ENCODE peak calls at places on chromosomes 5 and 9, in five cellular contexts. U is cardiac septum, L is RWPE1, Z is NCI-H1417, V is ureter. R is an unnamed sample.

GRCh38 chr5:122751293-122751753 is 23.6 kb upstream of the SNX2 start:
- DNase-seq in V (no peak), Z (no peak), U (no peak), L (peak), R (no peak)

GRCh38 chr9:122821278-122821952 is 7.0 kb downstream of the PDCL start:
- DNase-seq in L (no peak), Z (no peak), V (no peak), U (no peak), R (no peak)

GRCh38 chr9:4592886-4593285 is 69.2 kb upstream of the PLPP6 start:
- DNase-seq in U (no peak), Z (no peak), V (no peak), L (no peak), R (no peak)

GRCh38 chr9:91164724-91165520 is 196.8 kb downstream of the AUH start:
- DNase-seq in L (peak), U (no peak), V (peak), Z (no peak), R (no peak)

GRCh38 chr9:125296843-125297372 is 35.3 kb downstream of the GAPVD1 start:
- DNase-seq in Z (peak), V (no peak), L (no peak), U (no peak), R (no peak)

GRCh38 chr9:91056917-91057316 is 255.3 kb downstream of the SYK start:
- DNase-seq in L (no peak), Z (no peak), V (no peak), U (no peak), R (no peak)

GRCh38 chr9:134562146-134562753 is 79.4 kb upstream of the COL5A1 start:
- DNase-seq in L (no peak), U (no peak), V (peak), Z (no peak), R (peak)

GRCh38 chr5:181173420-181174342 is 26.3 kb downstream of the OR2V2 start:
- DNase-seq in V (no peak), L (peak), U (no peak), Z (no peak), R (no peak)

GRCh38 chr9:78592866-78593265 is 295.9 kb downstream of the PSAT1 start:
- DNase-seq in V (no peak), L (no peak), U (no peak), Z (no peak), R (no peak)

GRCh38 chr9:99881769-99882168 is 24.7 kb upstream of the STX17 start:
- DNase-seq in Z (no peak), U (no peak), V (no peak), L (no peak), R (no peak)

GRCh38 chr5:32138839-32139493 is 35.2 kb downstream of the GOLPH3 start:
- DNase-seq in V (no peak), L (no peak), Z (no peak), U (no peak), R (no peak)

GRCh38 chr9:96136992-96137665 is 164.8 kb downstream of the HSD17B3 start:
- DNase-seq in Z (no peak), U (no peak), V (peak), L (no peak), R (no peak)

GRCh38 chr9:93819905-93820304 is 135.2 kb downstream of the BARX1 start:
- DNase-seq in V (no peak), U (no peak), L (no peak), Z (no peak), R (no peak)

GRCh38 chr5:1782385-1783213 is 17.0 kb downstream of the MRPL36 start:
- DNase-seq in Z (peak), U (no peak), V (no peak), L (no peak), R (no peak)

GRCh38 chr5:56633950-56634349 is 181.4 kb upstream of the MAP3K1 start:
- DNase-seq in Z (no peak), U (no peak), V (no peak), L (no peak), R (no peak)

GRCh38 chr5:158594595-158595242 is 505.0 kb downstream of the EBF1 start:
- DNase-seq in L (no peak), Z (no peak), U (no peak), V (no peak), R (no peak)

GRCh38 chr9:98045234-98046160 is 11.0 kb upstream of the NANS start:
- DNase-seq in Z (no peak), U (no peak), V (no peak), L (no peak), R (no peak)

GRCh38 chr9:116549061-116549664 is 137.9 kb upstream of the TRIM32 start:
- DNase-seq in Z (no peak), L (peak), U (peak), V (peak), R (peak)

GRCh38 chr5:95938355-95938754 is 23.3 kb downstream of the ELL2 start:
- DNase-seq in Z (no peak), V (no peak), U (no peak), L (no peak), R (no peak)

GRCh38 chr9:34983209-34983608 is 6.3 kb upstream of the DNAJB5 start:
- DNase-seq in L (no peak), V (no peak), Z (peak), U (no peak), R (no peak)

GRCh38 chr9:122950263-122950662 is 9.4 kb downstream of the RABGAP1 start:
- DNase-seq in V (no peak), Z (no peak), U (no peak), L (no peak), R (no peak)

GRCh38 chr9:129995409-129996160 is 47.4 kb downstream of the FNBP1 start:
- DNase-seq in V (no peak), U (no peak), Z (no peak), L (peak), R (no peak)

GRCh38 chr9:76616780-76617179 is 147.5 kb upstream of the PCA3 start:
- DNase-seq in L (no peak), U (no peak), V (no peak), Z (no peak), R (no peak)

GRCh38 chr9:134569626-134570025 is 72.0 kb upstream of the COL5A1 start:
- DNase-seq in Z (no peak), L (no peak), V (peak), U (no peak), R (peak)

GRCh38 chr9:120916573-120916972 is 10.0 kb downstream of the TRAF1 start:
- DNase-seq in L (no peak), V (peak), U (no peak), Z (no peak), R (no peak)

GRCh38 chr5:171121638-171122037 is 187.4 kb upstream of the TLX3 start:
- DNase-seq in U (no peak), V (no peak), Z (no peak), L (no peak), R (no peak)

GRCh38 chr9:136253246-136254130 is 7.9 kb upstream of the QSOX2 start:
- DNase-seq in V (no peak), L (no peak), U (no peak), Z (no peak), R (no peak)

GRCh38 chr9:136532799-136533774 is 12.8 kb downstream of the NOTCH1 start:
- DNase-seq in Z (no peak), U (peak), L (no peak), V (no peak), R (no peak)

GRCh38 chr5:167489202-167489601 is 802.2 kb upstream of the WWC1 start:
- DNase-seq in U (no peak), Z (no peak), V (no peak), L (no peak), R (no peak)

GRCh38 chr5:181042722-181043121 is 2.7 kb downstream of the BTNL9 start:
- DNase-seq in V (peak), Z (no peak), L (no peak), U (no peak), R (no peak)

GRCh38 chr5:113274836-113275414 is 159.9 kb downstream of the TSSK1B start:
- DNase-seq in Z (peak), V (no peak), L (no peak), U (no peak), R (no peak)

GRCh38 chr5:73626814-73627313 is 868 bp downstream of the ARHGEF28 start:
- DNase-seq in V (no peak), U (no peak), Z (no peak), L (no peak), R (no peak)

GRCh38 chr5:39755986-39756385 is 331.2 kb upstream of the DAB2 start:
- DNase-seq in V (no peak), L (peak), Z (no peak), U (no peak), R (no peak)

GRCh38 chr5:177471610-177472356 is 1.7 kb downstream of the DBN1 start:
- DNase-seq in L (no peak), V (no peak), Z (no peak), U (no peak), R (no peak)

GRCh38 chr9:29865764-29866313 is 2292.6 kb upstream of the C9orf72 start:
- DNase-seq in L (no peak), Z (no peak), V (no peak), U (no peak), R (no peak)

GRCh38 chr9:135773677-135774238 is 71.8 kb downstream of the KCNT1 start:
- DNase-seq in V (no peak), Z (no peak), U (no peak), L (no peak), R (no peak)

GRCh38 chr5:13708432-13708831 is 236.1 kb downstream of the DNAH5 start:
- DNase-seq in Z (no peak), L (no peak), U (no peak), V (no peak), R (no peak)